ENCODE peak calls at places on chromosomes 12 and 14, in eight cellular contexts. V is NCI-H460; O is stimulated activated CD4-positive, alpha-beta T cell treated with anti-CD3 and anti-CD28 coated beads, TNF-alpha, amount 100 ng/mL, for 24 hours; M is progenitor cell of endocrine pancreas; W is IMR-90; Y is HTR-8/SVneo; S is EH; G is cardiac muscle cell. R is an unnamed sample.

GRCh38 chr12:122454739-122455138 is 32.3 kb upstream of the CLIP1 start:
- DNase-seq in V (no peak), O (no peak), M (no peak), W (no peak), Y (no peak), S (no peak), G (no peak), R (no peak)

GRCh38 chr14:37318938-37319337 is 121.2 kb downstream of the MIPOL1 start:
- DNase-seq in V (no peak), O (no peak), M (no peak), W (no peak), Y (no peak), S (no peak), G (no peak), R (no peak)

GRCh38 chr12:62372825-62373224 is 93.8 kb upstream of the MON2 start:
- DNase-seq in V (no peak), O (no peak), M (no peak), W (no peak), Y (no peak), S (no peak), G (no peak), R (no peak)

GRCh38 chr12:65362231-65362630 is 83.7 kb downstream of the MSRB3 start:
- DNase-seq in V (no peak), O (no peak), M (no peak), W (peak; percentile 22), Y (no peak), S (peak; percentile 47), G (no peak), R (no peak)

GRCh38 chr14:71582705-71583104 is 349.5 kb upstream of the RGS6 start:
- DNase-seq in V (no peak), O (no peak), M (no peak), W (peak; percentile 86), Y (no peak), S (peak; percentile 89), G (no peak), R (no peak)

GRCh38 chr12:66503746-66504145 is 175.1 kb downstream of the GRIP1 start:
- DNase-seq in V (no peak), O (no peak), M (no peak), W (no peak), Y (no peak), S (no peak), G (no peak), R (no peak)

GRCh38 chr14:62015945-62016344 is 253.7 kb downstream of the SNAPC1 start:
- DNase-seq in V (no peak), O (no peak), M (no peak), W (peak; percentile 60), Y (no peak), S (peak; percentile 78), G (no peak), R (no peak)

GRCh38 chr12:26740991-26741390 is 92.0 kb downstream of the ITPR2 start:
- DNase-seq in V (no peak), O (no peak), M (no peak), W (no peak), Y (peak; percentile 24), S (peak; percentile 9), G (no peak), R (no peak)

GRCh38 chr12:89134213-89134770 is 218.0 kb downstream of the DUSP6 start:
- DNase-seq in V (no peak), O (no peak), M (no peak), W (no peak), Y (no peak), S (no peak), G (peak; percentile 66), R (no peak)

GRCh38 chr12:79333144-79333543 is 357.6 kb downstream of the PAWR start:
- DNase-seq in V (no peak), O (no peak), M (no peak), W (no peak), Y (no peak), S (no peak), G (no peak), R (no peak)

GRCh38 chr14:56491299-56492285 is 88.0 kb upstream of the TMEM260 start:
- DNase-seq in V (peak; percentile 54), O (no peak), M (peak; percentile 50), W (peak; percentile 49), Y (peak; percentile 79), S (peak; percentile 53), G (peak; percentile 84), R (peak; percentile 82)

GRCh38 chr12:52826611-52827498 is 7.3 kb downstream of the KRT79 start:
- DNase-seq in V (no peak), O (no peak), M (no peak), W (no peak), Y (no peak), S (peak; percentile 37), G (no peak), R (no peak)

GRCh38 chr12:9094512-9095206 is 21.1 kb downstream of the A2M start:
- DNase-seq in V (no peak), O (no peak), M (no peak), W (no peak), Y (no peak), S (no peak), G (no peak), R (no peak)

GRCh38 chr14:43939836-43940235 is 567.2 kb downstream of the FSCB start:
- DNase-seq in V (no peak), O (no peak), M (no peak), W (no peak), Y (no peak), S (no peak), G (no peak), R (no peak)

R was measured in SK-N-DZ.